ENCODE peak calls at places on chromosome 16, in five cellular contexts. One of them, this sample, is unnamed.

GRCh38 chr16:4994719-4995434 is 36.7 kb downstream of the SEC14L5 start:
- DNase-seq in K562: no peak
- DNase-seq in HCT116: no peak
- DNase-seq in HepG2: no peak
- DNase-seq in GM12878: no peak
- DNase-seq in this sample: no peak

GRCh38 chr16:4830408-4830807 is 16.7 kb downstream of the GLYR1 start:
- DNase-seq in K562: no peak
- DNase-seq in HCT116: no peak
- DNase-seq in HepG2: no peak
- DNase-seq in GM12878: no peak
- DNase-seq in this sample: no peak

GRCh38 chr16:86630471-86630870 is 52.1 kb downstream of the FOXL1 start:
- DNase-seq in K562: no peak
- DNase-seq in HCT116: no peak
- DNase-seq in HepG2: no peak
- DNase-seq in GM12878: no peak
- DNase-seq in this sample: no peak

GRCh38 chr16:4115209-4115940 is 867 bp downstream of the ADCY9 start:
- DNase-seq in K562: peak
- DNase-seq in HCT116: no peak
- DNase-seq in HepG2: no peak
- DNase-seq in GM12878: no peak
- DNase-seq in this sample: peak

GRCh38 chr16:30565526-30565925 is 6.0 kb downstream of the ZNF688 start:
- DNase-seq in K562: no peak
- DNase-seq in HCT116: no peak
- DNase-seq in HepG2: no peak
- DNase-seq in GM12878: no peak
- DNase-seq in this sample: no peak

GRCh38 chr16:16018705-16019104 is 69.3 kb downstream of the ABCC1 start:
- DNase-seq in K562: no peak
- DNase-seq in HCT116: no peak
- DNase-seq in HepG2: peak
- DNase-seq in GM12878: no peak
- DNase-seq in this sample: no peak

GRCh38 chr16:22217890-22218730 is 12.0 kb downstream of the EEF2K start:
- DNase-seq in K562: peak
- DNase-seq in HCT116: no peak
- DNase-seq in HepG2: no peak
- DNase-seq in GM12878: peak
- DNase-seq in this sample: no peak

GRCh38 chr16:75317101-75317522 is 65.7 kb upstream of the BCAR1 start:
- DNase-seq in K562: peak
- DNase-seq in HCT116: no peak
- DNase-seq in HepG2: no peak
- DNase-seq in GM12878: no peak
- DNase-seq in this sample: no peak

GRCh38 chr16:3012828-3013420 is at the start of gene CLDN9:
- DNase-seq in K562: no peak
- DNase-seq in HCT116: no peak
- DNase-seq in HepG2: no peak
- DNase-seq in GM12878: no peak
- DNase-seq in this sample: no peak

GRCh38 chr16:11263737-11264136 is 5.4 kb downstream of the TNP2 start:
- DNase-seq in K562: no peak
- DNase-seq in HCT116: no peak
- DNase-seq in HepG2: no peak
- DNase-seq in GM12878: no peak
- DNase-seq in this sample: no peak

GRCh38 chr16:88052661-88053060 is 101.4 kb downstream of the BANP start:
- DNase-seq in K562: no peak
- DNase-seq in HCT116: no peak
- DNase-seq in HepG2: no peak
- DNase-seq in GM12878: no peak
- DNase-seq in this sample: no peak

GRCh38 chr16:10765772-10766171 is 22.1 kb downstream of the NUBP1 start:
- DNase-seq in K562: no peak
- DNase-seq in HCT116: no peak
- DNase-seq in HepG2: no peak
- DNase-seq in GM12878: peak
- DNase-seq in this sample: no peak

GRCh38 chr16:88072571-88073001 is 121.4 kb downstream of the BANP start:
- DNase-seq in K562: no peak
- DNase-seq in HCT116: no peak
- DNase-seq in HepG2: no peak
- DNase-seq in GM12878: no peak
- DNase-seq in this sample: no peak

GRCh38 chr16:85328665-85329058 is 216.4 kb upstream of the CIBAR2 start:
- DNase-seq in K562: peak
- DNase-seq in HCT116: no peak
- DNase-seq in HepG2: no peak
- DNase-seq in GM12878: no peak
- DNase-seq in this sample: no peak

GRCh38 chr16:15857779-15858560 is 1.1 kb upstream of the MYH11 start:
- DNase-seq in K562: no peak
- DNase-seq in HCT116: no peak
- DNase-seq in HepG2: no peak
- DNase-seq in GM12878: no peak
- DNase-seq in this sample: peak

GRCh38 chr16:11066231-11066870 is 122.0 kb downstream of the CLEC16A start:
- DNase-seq in K562: no peak
- DNase-seq in HCT116: no peak
- DNase-seq in HepG2: no peak
- DNase-seq in GM12878: no peak
- DNase-seq in this sample: no peak

GRCh38 chr16:67968440-67969285 is at the start of gene SLC12A4:
- DNase-seq in K562: peak
- DNase-seq in HCT116: peak
- DNase-seq in HepG2: peak
- DNase-seq in GM12878: no peak
- DNase-seq in this sample: peak

GRCh38 chr16:4293181-4293716 is 20.4 kb upstream of the TFAP4 start:
- DNase-seq in K562: peak
- DNase-seq in HCT116: no peak
- DNase-seq in HepG2: no peak
- DNase-seq in GM12878: no peak
- DNase-seq in this sample: no peak

GRCh38 chr16:81521141-81521626 is 76.6 kb downstream of the CMIP start:
- DNase-seq in K562: peak
- DNase-seq in HCT116: no peak
- DNase-seq in HepG2: no peak
- DNase-seq in GM12878: no peak
- DNase-seq in this sample: peak

GRCh38 chr16:10949424-10949970 is 5.1 kb downstream of the CLEC16A start:
- DNase-seq in K562: no peak
- DNase-seq in HCT116: no peak
- DNase-seq in HepG2: no peak
- DNase-seq in GM12878: peak
- DNase-seq in this sample: no peak

GRCh38 chr16:26071383-26071782 is 379.6 kb downstream of the HS3ST4 start:
- DNase-seq in K562: no peak
- DNase-seq in HCT116: no peak
- DNase-seq in HepG2: no peak
- DNase-seq in GM12878: no peak
- DNase-seq in this sample: no peak

GRCh38 chr16:2996298-2996697 is 16.1 kb upstream of the PKMYT1 start:
- DNase-seq in K562: no peak
- DNase-seq in HCT116: no peak
- DNase-seq in HepG2: no peak
- DNase-seq in GM12878: no peak
- DNase-seq in this sample: no peak

GRCh38 chr16:50627419-50627818 is 53.7 kb downstream of the SNX20 start:
- DNase-seq in K562: no peak
- DNase-seq in HCT116: no peak
- DNase-seq in HepG2: no peak
- DNase-seq in GM12878: no peak
- DNase-seq in this sample: peak

GRCh38 chr16:89965447-89966225 is 17.1 kb downstream of the DEF8 start:
- DNase-seq in K562: no peak
- DNase-seq in HCT116: no peak
- DNase-seq in HepG2: no peak
- DNase-seq in GM12878: no peak
- DNase-seq in this sample: no peak
- TF ChIP-seq ZBTB33 in K562: no peak
- TF ChIP-seq ZBTB33 in HCT116: no peak
- TF ChIP-seq ZBTB33 in HepG2: no peak
- TF ChIP-seq ZBTB33 in GM12878: no peak
- TF ChIP-seq ZBTB33 in this sample: no peak

GRCh38 chr16:61820398-61820797 is 215.8 kb downstream of the CDH8 start:
- DNase-seq in K562: no peak
- DNase-seq in HCT116: no peak
- DNase-seq in HepG2: no peak
- DNase-seq in GM12878: no peak
- DNase-seq in this sample: no peak
- TF ChIP-seq ZBTB33 in K562: no peak
- TF ChIP-seq ZBTB33 in HCT116: no peak
- TF ChIP-seq ZBTB33 in HepG2: no peak
- TF ChIP-seq ZBTB33 in GM12878: no peak
- TF ChIP-seq ZBTB33 in this sample: no peak

GRCh38 chr16:64983983-64984382 is 137.9 kb downstream of the CDH11 start:
- DNase-seq in K562: peak
- DNase-seq in HCT116: no peak
- DNase-seq in HepG2: peak
- DNase-seq in GM12878: no peak
- DNase-seq in this sample: peak
- TF ChIP-seq ZBTB33 in K562: no peak
- TF ChIP-seq ZBTB33 in HCT116: no peak
- TF ChIP-seq ZBTB33 in HepG2: no peak
- TF ChIP-seq ZBTB33 in GM12878: no peak
- TF ChIP-seq ZBTB33 in this sample: no peak

GRCh38 chr16:71645450-71645849 is 19.5 kb downstream of the MARVELD3 start:
- DNase-seq in K562: peak
- DNase-seq in HCT116: no peak
- DNase-seq in HepG2: peak
- DNase-seq in GM12878: no peak
- DNase-seq in this sample: peak
- TF ChIP-seq ZBTB33 in K562: no peak
- TF ChIP-seq ZBTB33 in HCT116: no peak
- TF ChIP-seq ZBTB33 in HepG2: no peak
- TF ChIP-seq ZBTB33 in GM12878: no peak
- TF ChIP-seq ZBTB33 in this sample: no peak

GRCh38 chr16:89142474-89143197 is 28.9 kb upstream of the CDH15 start:
- DNase-seq in K562: no peak
- DNase-seq in HCT116: no peak
- DNase-seq in HepG2: no peak
- DNase-seq in GM12878: no peak
- DNase-seq in this sample: no peak
- TF ChIP-seq ZBTB33 in K562: no peak
- TF ChIP-seq ZBTB33 in HCT116: no peak
- TF ChIP-seq ZBTB33 in HepG2: no peak
- TF ChIP-seq ZBTB33 in GM12878: no peak
- TF ChIP-seq ZBTB33 in this sample: no peak

DNA sequence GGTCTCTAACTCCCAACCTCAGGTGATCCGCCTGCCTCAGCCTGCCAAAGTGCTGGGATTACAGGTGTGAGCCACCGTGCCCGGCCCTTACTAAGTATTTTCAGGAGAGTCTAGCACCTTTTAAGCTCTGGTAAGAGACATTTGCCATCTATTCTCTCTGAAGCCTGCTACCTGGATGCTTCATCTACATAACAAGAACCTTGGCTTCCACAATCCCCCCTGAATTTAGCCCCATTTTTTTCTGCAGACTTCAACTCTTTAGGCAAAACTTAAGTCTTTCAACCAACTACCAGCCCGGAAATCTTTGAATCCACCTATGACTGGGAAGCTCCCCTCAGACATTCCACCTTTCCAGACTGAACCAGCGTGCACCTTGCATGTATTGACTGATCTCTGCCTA is 14.0 kb upstream of the UBE2I start:
- DNase-seq in K562: no peak
- DNase-seq in HCT116: no peak
- DNase-seq in HepG2: no peak
- DNase-seq in GM12878: no peak
- DNase-seq in this sample: no peak
- TF ChIP-seq ZBTB33 in K562: no peak
- TF ChIP-seq ZBTB33 in HCT116: no peak
- TF ChIP-seq ZBTB33 in HepG2: no peak
- TF ChIP-seq ZBTB33 in GM12878: no peak
- TF ChIP-seq ZBTB33 in this sample: no peak